ENCODE peak calls at places on chromosomes 2 and 18, in five cellular contexts. One of them, this sample, is unnamed.

GRCh38 chr2:239626971-239627598 is 226.3 kb upstream of the HDAC4 start:
- DNase-seq in iPS-NIHi11: peak
- DNase-seq in activated effector memory CD4-positive, alpha-beta T cell treated with Interleukin-2 at 50 U/mL for 16 hours: no peak
- DNase-seq in HFFc6: no peak
- DNase-seq in AG08396: no peak
- DNase-seq in this sample: no peak

GRCh38 chr18:32761231-32761785 is 11.5 kb downstream of the KLHL14 start:
- DNase-seq in iPS-NIHi11: no peak
- DNase-seq in activated effector memory CD4-positive, alpha-beta T cell treated with Interleukin-2 at 50 U/mL for 16 hours: no peak
- DNase-seq in HFFc6: no peak
- DNase-seq in AG08396: no peak
- DNase-seq in this sample: no peak

GRCh38 chr18:11906926-11907874 is 917 bp downstream of the MPPE1 start:
- DNase-seq in iPS-NIHi11: no peak
- DNase-seq in activated effector memory CD4-positive, alpha-beta T cell treated with Interleukin-2 at 50 U/mL for 16 hours: no peak
- DNase-seq in HFFc6: no peak
- DNase-seq in AG08396: no peak
- DNase-seq in this sample: peak

GRCh38 chr2:165016772-165017411 is 61.6 kb upstream of the SLC38A11 start:
- DNase-seq in iPS-NIHi11: peak
- DNase-seq in activated effector memory CD4-positive, alpha-beta T cell treated with Interleukin-2 at 50 U/mL for 16 hours: no peak
- DNase-seq in HFFc6: peak
- DNase-seq in AG08396: peak
- DNase-seq in this sample: peak

GRCh38 chr2:132582360-132582759 is 87.6 kb downstream of the LYPD1 start:
- DNase-seq in iPS-NIHi11: no peak
- DNase-seq in activated effector memory CD4-positive, alpha-beta T cell treated with Interleukin-2 at 50 U/mL for 16 hours: no peak
- DNase-seq in HFFc6: no peak
- DNase-seq in AG08396: peak
- DNase-seq in this sample: no peak

GRCh38 chr2:214630402-214631035 is 179.0 kb downstream of the BARD1 start:
- DNase-seq in iPS-NIHi11: no peak
- DNase-seq in activated effector memory CD4-positive, alpha-beta T cell treated with Interleukin-2 at 50 U/mL for 16 hours: no peak
- DNase-seq in HFFc6: peak
- DNase-seq in AG08396: peak
- DNase-seq in this sample: peak

GRCh38 chr2:231922945-231923344 is 3.3 kb downstream of the NPPC start:
- DNase-seq in iPS-NIHi11: no peak
- DNase-seq in activated effector memory CD4-positive, alpha-beta T cell treated with Interleukin-2 at 50 U/mL for 16 hours: no peak
- DNase-seq in HFFc6: no peak
- DNase-seq in AG08396: no peak
- DNase-seq in this sample: no peak

GRCh38 chr2:3432067-3432466 is 52.6 kb downstream of the TRAPPC12 start:
- DNase-seq in iPS-NIHi11: no peak
- DNase-seq in activated effector memory CD4-positive, alpha-beta T cell treated with Interleukin-2 at 50 U/mL for 16 hours: no peak
- DNase-seq in HFFc6: no peak
- DNase-seq in AG08396: no peak
- DNase-seq in this sample: no peak

GRCh38 chr18:66329716-66330115 is 274.2 kb downstream of the CDH19 start:
- DNase-seq in iPS-NIHi11: no peak
- DNase-seq in activated effector memory CD4-positive, alpha-beta T cell treated with Interleukin-2 at 50 U/mL for 16 hours: no peak
- DNase-seq in HFFc6: no peak
- DNase-seq in AG08396: no peak
- DNase-seq in this sample: no peak

GRCh38 chr2:42903821-42904575 is 111.6 kb upstream of the HAAO start:
- DNase-seq in iPS-NIHi11: no peak
- DNase-seq in activated effector memory CD4-positive, alpha-beta T cell treated with Interleukin-2 at 50 U/mL for 16 hours: no peak
- DNase-seq in HFFc6: no peak
- DNase-seq in AG08396: no peak
- DNase-seq in this sample: peak

GRCh38 chr2:38409136-38409903 is 32.2 kb upstream of the ATL2 start:
- DNase-seq in iPS-NIHi11: no peak
- DNase-seq in activated effector memory CD4-positive, alpha-beta T cell treated with Interleukin-2 at 50 U/mL for 16 hours: no peak
- DNase-seq in HFFc6: no peak
- DNase-seq in AG08396: no peak
- DNase-seq in this sample: no peak

GRCh38 chr18:12155996-12156395 is 62.4 kb downstream of the ANKRD62 start:
- DNase-seq in iPS-NIHi11: no peak
- DNase-seq in activated effector memory CD4-positive, alpha-beta T cell treated with Interleukin-2 at 50 U/mL for 16 hours: no peak
- DNase-seq in HFFc6: no peak
- DNase-seq in AG08396: no peak
- DNase-seq in this sample: peak

GRCh38 chr2:75498907-75499306 is 61.8 kb downstream of the EVA1A start:
- DNase-seq in iPS-NIHi11: no peak
- DNase-seq in activated effector memory CD4-positive, alpha-beta T cell treated with Interleukin-2 at 50 U/mL for 16 hours: no peak
- DNase-seq in HFFc6: no peak
- DNase-seq in AG08396: no peak
- DNase-seq in this sample: no peak

GRCh38 chr2:133674433-133675331 is 106.4 kb upstream of the NCKAP5 start:
- DNase-seq in iPS-NIHi11: peak
- DNase-seq in activated effector memory CD4-positive, alpha-beta T cell treated with Interleukin-2 at 50 U/mL for 16 hours: no peak
- DNase-seq in HFFc6: peak
- DNase-seq in AG08396: peak
- DNase-seq in this sample: peak

GRCh38 chr2:69386376-69386775 is 651 bp downstream of the GFPT1 start:
- DNase-seq in iPS-NIHi11: no peak
- DNase-seq in activated effector memory CD4-positive, alpha-beta T cell treated with Interleukin-2 at 50 U/mL for 16 hours: no peak
- DNase-seq in HFFc6: no peak
- DNase-seq in AG08396: no peak
- DNase-seq in this sample: no peak

This sample was measured in mesendoderm.